ENCODE peak calls at places on chromosome 11, in nine cellular contexts. M is glomerular endothelial cell; V is NCI-H460; F is OCI-M1; K is cardiac septum; D is CD4-positive, alpha-beta memory T cell; C is SK-N-DZ; B is kidney tubule cell; S is CD4-positive, alpha-beta T cell. Z is an unnamed sample.
A peak's percentile ranks its signal among the peaks of the same experiment; 100 is the strongest.

GRCh38 chr11:14371249-14371648 is 12.3 kb upstream of the RRAS2 start:
- DNase-seq in V (no peak), C (no peak), S (no peak), D (no peak), M (no peak), F (no peak), K (no peak), B (no peak), Z (no peak)

GRCh38 chr11:75826463-75827220 is 11.6 kb downstream of the UVRAG start:
- DNase-seq in D (no peak), K (no peak), M (no peak), V (no peak), S (no peak), B (peak; percentile 7), C (no peak), F (no peak), Z (no peak)

GRCh38 chr11:134486106-134486505 is 74.1 kb upstream of the B3GAT1 start:
- DNase-seq in K (no peak), V (no peak), C (no peak), M (no peak), F (no peak), D (no peak), S (no peak), B (no peak), Z (no peak)

GRCh38 chr11:72767203-72768062 is 15.2 kb upstream of the ARAP1 start:
- DNase-seq in S (no peak), C (no peak), D (no peak), K (no peak), F (no peak), M (no peak), B (no peak), V (no peak), Z (no peak)

GRCh38 chr11:115222218-115222862 is 281.9 kb downstream of the CADM1 start:
- DNase-seq in D (peak; percentile 2), C (no peak), V (peak; percentile 18), M (peak; percentile 41), B (peak; percentile 93), F (no peak), K (no peak), S (no peak), Z (no peak)

GRCh38 chr11:72378704-72379383 is 55.5 kb downstream of the CLPB start:
- DNase-seq in B (no peak), D (no peak), M (no peak), S (no peak), F (no peak), V (no peak), K (peak; percentile 79), C (no peak), Z (no peak)

GRCh38 chr11:58178444-58178843 is 10.4 kb upstream of the OR9Q2 start:
- DNase-seq in D (no peak), C (no peak), V (no peak), S (no peak), B (no peak), M (no peak), K (no peak), F (no peak), Z (no peak)

GRCh38 chr11:102318469-102318868 is 1.2 kb downstream of the BIRC3 start:
- DNase-seq in C (no peak), K (no peak), S (peak; percentile 37), M (no peak), B (peak; percentile 73), D (peak; percentile 66), V (no peak), F (no peak), Z (no peak)

GRCh38 chr11:68021167-68021787 is 9.2 kb upstream of the NDUFS8 start:
- DNase-seq in S (no peak), C (peak; percentile 64), V (no peak), D (no peak), B (peak; percentile 66), F (peak; percentile 57), M (no peak), K (no peak), Z (no peak)

GRCh38 chr11:100592619-100593309 is 94.3 kb upstream of the ARHGAP42 start:
- DNase-seq in D (no peak), M (no peak), V (no peak), B (no peak), C (no peak), K (no peak), S (no peak), F (no peak), Z (no peak)

GRCh38 chr11:28976801-28977145 is 868.6 kb downstream of the METTL15 start:
- DNase-seq in M (no peak), C (no peak), S (no peak), F (no peak), D (no peak), V (no peak), B (no peak), K (no peak), Z (no peak)

GRCh38 chr11:42407379-42407778 is 904.4 kb upstream of the API5 start:
- DNase-seq in C (peak; percentile 65), S (no peak), D (no peak), F (peak; percentile 9), B (peak; percentile 2), V (no peak), K (no peak), M (no peak), Z (peak; percentile 59)

GRCh38 chr11:118003021-118003423 is 16.8 kb downstream of the IL10RA start:
- DNase-seq in K (no peak), D (peak; percentile 32), C (no peak), M (no peak), S (peak; percentile 34), V (no peak), F (no peak), B (no peak), Z (no peak)

GRCh38 chr11:32071811-32072210 is 19.1 kb upstream of the RCN1 start:
- DNase-seq in S (no peak), C (no peak), F (peak; percentile 42), D (no peak), B (peak; percentile 67), V (peak; percentile 30), M (no peak), K (no peak), Z (no peak)

GRCh38 chr11:2769409-2769778 is 69.6 kb upstream of the KCNQ1OT1 start:
- DNase-seq in V (no peak), S (no peak), F (no peak), B (no peak), M (no peak), D (no peak), K (no peak), C (no peak), Z (no peak)

GRCh38 chr11:35632301-35632700 is 14.0 kb downstream of the FJX1 start:
- DNase-seq in S (no peak), C (no peak), D (no peak), B (no peak), V (no peak), M (no peak), K (no peak), F (no peak), Z (no peak)

GRCh38 chr11:19714093-19714386 is 1.4 kb downstream of the NAV2 start:
- DNase-seq in V (no peak), F (no peak), K (no peak), C (peak; percentile 40), B (peak; percentile 66), D (no peak), S (no peak), M (no peak), Z (no peak)

GRCh38 chr11:70623906-70624597 is 225.7 kb downstream of the CTTN start:
- DNase-seq in D (no peak), S (no peak), F (no peak), C (no peak), B (no peak), K (no peak), V (no peak), M (no peak), Z (no peak)

GRCh38 chr11:35511666-35512065 is 13.8 kb downstream of the PAMR1 start:
- DNase-seq in S (no peak), F (no peak), B (peak; percentile 89), C (no peak), V (no peak), M (no peak), K (no peak), D (no peak), Z (no peak)

GRCh38 chr11:129290966-129291365 is 84.7 kb upstream of the BARX2 start:
- DNase-seq in D (no peak), C (no peak), V (no peak), S (no peak), M (no peak), K (no peak), F (no peak), B (no peak), Z (no peak)

GRCh38 chr11:12287009-12287373 is 90.4 kb upstream of the PARVA start:
- DNase-seq in K (peak; percentile 76), V (no peak), M (peak; percentile 51), F (no peak), S (no peak), B (peak; percentile 95), D (no peak), C (no peak), Z (peak; percentile 25)

GRCh38 chr11:62542750-62543567 is 3.6 kb downstream of the AHNAK start:
- DNase-seq in C (peak; percentile 75), K (peak; percentile 91), V (peak; percentile 51), M (no peak), S (peak; percentile 64), F (peak; percentile 88), B (peak; percentile 90), D (peak; percentile 71), Z (peak; percentile 69)

GRCh38 chr11:31959711-31960110 is 131.2 kb upstream of the RCN1 start:
- DNase-seq in S (no peak), V (no peak), K (no peak), C (no peak), F (no peak), B (peak; percentile 53), M (no peak), D (no peak), Z (no peak)

GRCh38 chr11:76578655-76579046 is 91.9 kb downstream of the LRRC32 start:
- DNase-seq in M (peak; percentile 87), V (no peak), S (no peak), C (no peak), F (no peak), K (peak; percentile 85), B (no peak), D (no peak), Z (no peak)